ENCODE peak calls at places on chromosomes 6 and 20, in six cellular contexts. S is heart left ventricle, P is body of pancreas, U is Peyer's patch, T is IMR-90, Q is spleen. Z is an unnamed sample.

GRCh38 chr6:16544006-16544405 is 217.3 kb downstream of the ATXN1 start:
- DNase-seq in S (peak; percentile 82), P (no peak), U (no peak), T (peak; percentile 25), Q (no peak), Z (no peak)

GRCh38 chr6:33934726-33935270 is 131.0 kb upstream of the MLN start:
- DNase-seq in S (no peak), P (no peak), U (no peak), T (no peak), Q (peak; percentile 47), Z (no peak)

GRCh38 chr20:38337561-38338140 is 8.6 kb upstream of the LBP start:
- DNase-seq in S (no peak), P (no peak), U (peak; percentile 59), T (no peak), Q (no peak), Z (peak; percentile 47)

GRCh38 chr6:131823276-131823902 is 15.6 kb downstream of the ENPP1 start:
- DNase-seq in S (no peak), P (no peak), U (no peak), T (peak; percentile 23), Q (no peak), Z (no peak)

GRCh38 chr6:101626264-101626663 is 232.8 kb downstream of the GRIK2 start:
- DNase-seq in S (no peak), P (no peak), U (no peak), T (no peak), Q (peak; percentile 37), Z (no peak)

GRCh38 chr6:84764332-84765049 is at the start of gene TBX18:
- DNase-seq in S (peak; percentile 88), P (peak; percentile 59), U (peak; percentile 87), T (peak; percentile 88), Q (peak; percentile 65), Z (no peak)

GRCh38 chr6:122081921-122082320 is 317.5 kb upstream of the HSF2 start:
- DNase-seq in S (no peak), P (no peak), U (no peak), T (no peak), Q (no peak), Z (peak; percentile 4)

GRCh38 chr6:112407191-112407590 is 60.1 kb downstream of the RFPL4B start:
- DNase-seq in S (no peak), P (no peak), U (no peak), T (no peak), Q (no peak), Z (no peak)

DNA sequence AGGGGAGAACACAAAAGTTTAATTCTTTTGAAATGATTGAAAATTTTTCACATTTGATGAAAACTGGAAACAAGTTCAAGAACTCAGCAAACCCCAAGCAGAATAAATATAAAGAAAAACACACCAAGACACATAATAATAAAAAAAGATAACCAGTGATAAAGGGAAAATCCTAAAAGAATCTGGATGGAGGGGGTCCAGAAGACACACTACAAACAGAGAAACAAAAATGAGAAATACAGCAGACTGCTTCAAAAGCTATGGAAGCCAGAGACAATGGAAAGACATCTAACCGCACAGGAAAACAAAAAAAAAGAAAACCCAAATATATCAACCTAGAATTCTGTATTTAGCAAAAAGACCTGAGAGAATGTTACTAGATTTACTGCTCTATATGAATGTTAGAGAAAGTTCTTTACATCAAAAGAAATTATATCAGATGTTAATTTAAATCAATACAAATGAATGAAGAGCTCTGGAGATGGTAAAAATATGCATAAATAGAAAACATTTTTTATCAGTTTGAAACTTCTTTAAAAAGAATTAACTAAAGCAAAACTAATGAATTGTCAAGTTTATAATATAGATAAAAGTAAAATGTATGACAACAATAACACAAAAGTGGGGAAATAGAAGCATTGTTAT is 310.7 kb upstream of the PREP start:
- DNase-seq in S (no peak), P (no peak), U (no peak), T (peak; percentile 10), Q (no peak), Z (no peak)
- TF ChIP-seq POLR2A in S (no peak), P (no peak), U (no peak), T (no peak), Q (no peak), Z (no peak)

GRCh38 chr20:45890997-45891983 is at the start of the genes CTSA and NEURL2:
- DNase-seq in S (peak; percentile 95), P (peak; percentile 91), U (peak; percentile 98), T (peak; percentile 92), Q (peak; percentile 97), Z (peak; percentile 96)
- TF ChIP-seq POLR2A in S (no peak), P (peak; percentile 67), U (peak; percentile 70), T (no peak), Q (peak; percentile 39), Z (peak; percentile 68)

DNA sequence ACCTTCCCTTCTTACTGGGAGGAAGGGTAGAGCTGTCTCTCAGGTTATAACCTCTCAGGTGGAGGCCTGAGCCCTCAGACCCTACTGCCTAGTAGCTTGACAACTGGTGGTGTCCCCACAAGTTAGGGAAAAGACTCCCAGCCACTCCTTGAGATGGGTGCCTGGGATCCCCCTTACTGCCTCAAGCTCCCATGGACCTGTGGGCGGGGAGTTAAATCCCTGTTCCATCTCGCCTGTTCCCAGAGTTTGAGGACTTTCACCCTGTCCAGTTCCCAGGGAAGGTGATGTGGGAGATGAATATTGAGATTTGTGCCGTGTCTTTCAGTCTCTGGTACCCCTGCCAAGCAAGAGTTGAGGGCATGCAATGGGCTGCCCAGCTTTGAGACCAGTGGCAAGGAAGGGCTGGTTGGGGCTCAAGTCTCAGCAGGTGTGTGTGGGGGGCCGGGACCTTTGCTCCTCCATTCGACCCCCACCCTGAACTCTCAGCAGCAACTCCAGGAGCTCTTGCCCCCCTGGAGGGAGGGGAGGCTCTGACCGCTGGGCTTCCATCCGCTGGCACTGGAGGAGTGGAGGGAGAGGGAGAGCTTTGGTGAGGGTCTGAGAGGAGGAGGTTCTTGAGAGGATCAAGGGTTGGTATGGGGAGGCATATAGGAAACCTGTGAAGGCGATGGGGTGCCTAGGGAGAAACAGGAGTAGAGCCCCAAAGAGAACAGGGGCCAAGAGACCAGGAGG is 1.1 kb upstream of the PBX2 start:
- DNase-seq in S (no peak), P (no peak), U (no peak), T (no peak), Q (no peak), Z (no peak)
- TF ChIP-seq POLR2A in S (no peak), P (no peak), U (no peak), T (no peak), Q (no peak), Z (no peak)

GRCh38 chr6:82085701-82086100 is 161.8 kb downstream of the IBTK start:
- DNase-seq in S (no peak), P (no peak), U (no peak), T (no peak), Q (no peak), Z (no peak)
- TF ChIP-seq POLR2A in S (no peak), P (no peak), U (no peak), T (no peak), Q (no peak), Z (no peak)

GRCh38 chr6:44005507-44005903 is 121.7 kb downstream of the MRPL14 start:
- DNase-seq in S (no peak), P (no peak), U (no peak), T (no peak), Q (no peak), Z (no peak)
- TF ChIP-seq POLR2A in S (no peak), P (no peak), U (no peak), T (no peak), Q (no peak), Z (no peak)

GRCh38 chr6:39225946-39226437 is 3.3 kb downstream of the KCNK5 start:
- DNase-seq in S (no peak), P (no peak), U (peak; percentile 86), T (no peak), Q (peak; percentile 84), Z (no peak)
- TF ChIP-seq POLR2A in S (no peak), P (no peak), U (no peak), T (no peak), Q (no peak), Z (no peak)

GRCh38 chr6:79232696-79233462 is 1.6 kb downstream of the HMGN3 start:
- DNase-seq in S (no peak), P (no peak), U (no peak), T (no peak), Q (no peak), Z (no peak)

GRCh38 chr6:79231101-79231500 is 3.4 kb downstream of the HMGN3 start:
- DNase-seq in S (no peak), P (no peak), U (no peak), T (no peak), Q (no peak), Z (no peak)

GRCh38 chr6:79230149-79230548 is 4.3 kb downstream of the HMGN3 start:
- DNase-seq in S (no peak), P (no peak), U (no peak), T (no peak), Q (no peak), Z (no peak)

GRCh38 chr6:79234150-79235022 is at the start of gene HMGN3:
- DNase-seq in S (peak; percentile 95), P (peak; percentile 95), U (peak; percentile 97), T (peak; percentile 91), Q (peak; percentile 97), Z (peak; percentile 77)

GRCh38 chr6:79233611-79234149 is 802 bp downstream of the HMGN3 start:
- DNase-seq in S (peak; percentile 90), P (peak; percentile 89), U (peak; percentile 90), T (peak; percentile 82), Q (peak; percentile 95), Z (peak; percentile 71)
- TF ChIP-seq POLR2A in S (peak; percentile 19), P (peak; percentile 80), U (no peak), T (peak; percentile 41), Q (no peak), Z (peak; percentile 63)

GRCh38 chr6:89412071-89413005 is at the start of gene RRAGD:
- DNase-seq in S (peak; percentile 75), P (peak; percentile 72), U (peak; percentile 83), T (no peak), Q (peak; percentile 91), Z (peak; percentile 83)
- TF ChIP-seq POLR2A in S (no peak), P (peak; percentile 43), U (no peak), T (no peak), Q (no peak), Z (no peak)

GRCh38 chr6:120805267-120805666 is 529.0 kb downstream of the TBC1D32 start:
- DNase-seq in S (no peak), P (no peak), U (no peak), T (no peak), Q (no peak), Z (peak; percentile 6)
- TF ChIP-seq POLR2A in S (no peak), P (no peak), U (no peak), T (no peak), Q (no peak), Z (no peak)